ENCODE peak calls at places on chromosomes 6 and 20, in six cellular contexts. R, Z, I, N, W and O are unnamed samples.

GRCh38 chr6:113570176-113570575 is 287.0 kb upstream of the MARCKS start:
- DNase-seq in I (no peak), N (no peak), R (no peak), Z (no peak), W (no peak), O (no peak)

GRCh38 chr20:50409495-50409894 is 100.7 kb upstream of the PTPN1 start:
- DNase-seq in R (no peak), I (no peak), W (no peak), Z (no peak), N (no peak), O (no peak)

GRCh38 chr6:94394822-94395221 is 975.5 kb upstream of the EPHA7 start:
- DNase-seq in R (no peak), Z (no peak), N (no peak), W (no peak), I (no peak), O (no peak)

GRCh38 chr6:129875610-129876515 is 14.7 kb upstream of the TMEM244 start:
- DNase-seq in W (no peak), R (no peak), N (no peak), Z (no peak), I (no peak), O (no peak)

GRCh38 chr20:50820515-50821256 is 25.8 kb downstream of the BCAS4 start:
- DNase-seq in W (no peak), R (no peak), N (no peak), Z (no peak), I (no peak), O (no peak)

GRCh38 chr6:33344771-33345697 is 27.5 kb upstream of the ZBTB22 start:
- DNase-seq in Z (peak), W (peak), I (no peak), R (peak), N (peak), O (peak)

GRCh38 chr6:29924731-29925130 is 17.6 kb upstream of the HLA-A start:
- DNase-seq in I (no peak), Z (no peak), R (no peak), N (no peak), W (peak), O (no peak)

GRCh38 chr20:6595704-6596103 is 171.8 kb upstream of the BMP2 start:
- DNase-seq in N (no peak), R (no peak), W (no peak), I (no peak), Z (peak), O (no peak)

GRCh38 chr20:58199469-58199868 is 29.0 kb downstream of the ANKRD60 start:
- DNase-seq in Z (no peak), R (no peak), I (no peak), N (no peak), W (no peak), O (no peak)

GRCh38 chr6:134282816-134283215 is 35.1 kb downstream of the SGK1 start:
- DNase-seq in R (no peak), N (no peak), Z (no peak), I (no peak), W (no peak), O (no peak)

GRCh38 chr20:58892126-58892931 is 39.8 kb downstream of the GNAS start:
- DNase-seq in Z (peak), N (peak), W (peak), I (peak), R (peak), O (peak)

GRCh38 chr6:1901556-1901955 is 291.8 kb downstream of the FOXC1 start:
- DNase-seq in N (no peak), R (no peak), W (peak), Z (no peak), I (no peak), O (peak)

GRCh38 chr6:155495011-155495768 is 39.6 kb upstream of the NOX3 start:
- DNase-seq in Z (peak), R (no peak), N (no peak), I (no peak), W (no peak), O (peak)